ENCODE peak calls at places on chromosomes 3 and 15, in eight cellular contexts. A, J, N, W, S, R, M and L are unnamed samples.

GRCh38 chr3:182697345-182697919 is 95.9 kb upstream of the ATP11B start:
- DNase-seq in N (no peak), M (no peak), A (no peak), W (no peak), J (no peak), S (no peak), R (no peak), L (no peak)

GRCh38 chr3:65713016-65713415 is 325.7 kb downstream of the MAGI1 start:
- DNase-seq in A (peak), S (no peak), W (peak), J (no peak), M (no peak), R (no peak), N (peak), L (peak)

GRCh38 chr3:48268381-48268935 is 27.6 kb downstream of the ZNF589 start:
- DNase-seq in S (no peak), M (no peak), J (no peak), N (no peak), A (peak), R (no peak), W (no peak), L (no peak)

GRCh38 chr15:57559875-57560274 is 31.8 kb upstream of the MYZAP start:
- DNase-seq in R (peak), M (peak), S (peak), N (peak), J (peak), W (peak), A (peak), L (peak)

GRCh38 chr15:31251165-31251564 is 75.5 kb upstream of the KLF13 start:
- DNase-seq in R (no peak), S (no peak), W (no peak), A (no peak), J (no peak), M (no peak), N (no peak), L (no peak)

GRCh38 chr3:125394406-125394805 is 19.3 kb upstream of the ZNF148 start:
- DNase-seq in M (no peak), N (no peak), A (peak), S (no peak), J (no peak), W (no peak), R (no peak), L (no peak)

GRCh38 chr15:41966414-41966812 is 5.9 kb downstream of the EHD4 start:
- DNase-seq in A (no peak), W (no peak), R (no peak), N (no peak), J (no peak), M (no peak), S (no peak), L (no peak)

GRCh38 chr3:88092270-88092669 is 33.2 kb downstream of the ZNF654 start:
- DNase-seq in A (no peak), S (no peak), W (no peak), J (no peak), R (no peak), N (no peak), M (no peak), L (no peak)

GRCh38 chr3:71101014-71101413 is 482.5 kb downstream of the FOXP1 start:
- DNase-seq in M (peak), R (no peak), A (peak), N (peak), J (no peak), W (no peak), S (no peak), L (peak)

GRCh38 chr3:157126365-157126764 is 33.6 kb downstream of the CCNL1 start:
- DNase-seq in N (no peak), A (no peak), M (no peak), R (no peak), S (no peak), J (no peak), W (no peak), L (no peak)

GRCh38 chr3:72044231-72044935 is 259.4 kb upstream of the PROK2 start:
- DNase-seq in N (peak), W (no peak), M (no peak), J (no peak), R (no peak), S (no peak), A (peak), L (peak)

GRCh38 chr3:72985576-72985975 is 11.0 kb upstream of the PPP4R2 start:
- DNase-seq in N (no peak), S (no peak), M (no peak), A (no peak), J (no peak), R (no peak), W (no peak), L (no peak)

GRCh38 chr3:125104639-125105038 is 48.8 kb upstream of the HEG1 start:
- DNase-seq in S (no peak), R (no peak), J (no peak), A (peak), W (no peak), N (no peak), M (no peak), L (peak)

GRCh38 chr3:136889947-136890346 is 27.9 kb downstream of the NCK1 start:
- DNase-seq in N (no peak), R (no peak), M (no peak), A (no peak), W (no peak), J (no peak), S (no peak), L (no peak)

GRCh38 chr3:66303556-66303955 is 82.8 kb downstream of the SLC25A26 start:
- DNase-seq in S (no peak), A (no peak), W (no peak), R (no peak), J (no peak), M (no peak), N (no peak), L (no peak)

GRCh38 chr15:76390571-76390970 is 54.0 kb downstream of the ISL2 start:
- DNase-seq in S (no peak), N (no peak), J (no peak), W (no peak), A (no peak), R (no peak), M (no peak), L (no peak)

GRCh38 chr15:72534522-72534921 is 60.4 kb downstream of the ARIH1 start:
- DNase-seq in N (no peak), W (no peak), R (no peak), S (no peak), A (no peak), J (no peak), M (no peak), L (no peak)

GRCh38 chr3:60651799-60652198 is 599.5 kb downstream of the FHIT start:
- DNase-seq in R (no peak), S (no peak), A (no peak), W (no peak), N (no peak), M (no peak), J (no peak), L (no peak)

GRCh38 chr15:78321786-78322185 is 18.4 kb upstream of the CRABP1 start:
- DNase-seq in S (no peak), M (no peak), A (no peak), N (no peak), W (no peak), J (no peak), R (no peak), L (no peak)

GRCh38 chr15:69060041-69060481 is 45.6 kb downstream of the NOX5 start:
- DNase-seq in S (peak), J (peak), A (no peak), W (no peak), M (no peak), N (no peak), R (peak), L (no peak)

GRCh38 chr15:50883903-50884302 is 24.6 kb upstream of the AP4E1 start:
- DNase-seq in S (no peak), J (no peak), R (no peak), N (peak), A (peak), M (peak), W (peak), L (peak)

GRCh38 chr15:100735654-100736053 is 133.3 kb downstream of the ASB7 start:
- DNase-seq in W (no peak), N (no peak), J (no peak), R (no peak), M (no peak), A (no peak), S (no peak), L (no peak)

GRCh38 chr3:27166888-27167287 is 202.3 kb downstream of the NEK10 start:
- DNase-seq in M (no peak), W (peak), R (no peak), J (no peak), S (no peak), A (peak), N (peak), L (peak)

GRCh38 chr3:44584646-44585501 is at the start of gene ZNF660:
- DNase-seq in M (peak), W (peak), R (peak), S (peak), N (peak), A (peak), J (peak), L (peak)

GRCh38 chr15:49843725-49844124 is 222.9 kb downstream of the DTWD1 start:
- DNase-seq in M (no peak), N (no peak), W (no peak), R (no peak), A (peak), J (no peak), S (no peak), L (peak)

GRCh38 chr3:45137656-45138181 is 8.5 kb downstream of the CDCP1 start:
- DNase-seq in W (no peak), S (no peak), M (no peak), N (peak), J (no peak), R (no peak), A (peak), L (peak)

GRCh38 chr3:54240319-54240718 is 118.0 kb downstream of the CACNA2D3 start:
- DNase-seq in M (no peak), R (no peak), N (no peak), J (no peak), W (no peak), A (no peak), S (no peak), L (no peak)

GRCh38 chr3:10725067-10725466 is 91.0 kb upstream of the SLC6A11 start:
- DNase-seq in J (no peak), W (no peak), N (no peak), A (peak), M (no peak), S (no peak), R (no peak), L (no peak)

GRCh38 chr3:50269977-50270413 is 1.0 kb downstream of the SEMA3B start:
- DNase-seq in A (peak), J (peak), S (no peak), M (no peak), N (peak), W (no peak), R (no peak), L (peak)

GRCh38 chr3:110849060-110849459 is 222.6 kb upstream of the NECTIN3 start:
- DNase-seq in R (no peak), M (no peak), W (no peak), J (no peak), S (no peak), N (no peak), A (no peak), L (no peak)

GRCh38 chr3:129000742-129001100 is 383 bp upstream of the EFCC1 start:
- DNase-seq in S (no peak), A (no peak), M (peak), N (no peak), W (no peak), R (no peak), J (no peak), L (no peak)
- H3K4me3 ChIP-seq in S (peak), A (no peak), M (peak), N (no peak), W (peak), R (peak), J (peak), L (peak)

DNA sequence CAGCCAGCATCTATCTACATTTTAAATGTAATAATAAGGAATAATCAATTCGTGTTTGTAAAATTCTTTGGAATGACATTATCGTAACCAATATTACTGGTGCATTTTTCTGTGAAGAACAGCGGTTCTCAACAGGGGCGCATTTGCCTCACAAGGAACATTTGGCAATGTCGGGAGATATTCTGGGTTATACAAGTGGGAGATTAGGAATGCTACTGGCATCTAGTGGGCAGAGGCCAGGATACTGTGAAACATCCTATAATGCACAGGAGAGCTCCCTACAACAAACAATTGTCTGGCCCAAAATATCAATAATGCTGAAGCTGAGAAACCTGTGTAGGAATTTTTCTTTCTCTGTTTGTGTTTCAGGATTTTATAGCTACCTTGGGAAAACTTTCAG is 25.0 kb downstream of the ACP3 start:
- DNase-seq in W (no peak), R (no peak), J (no peak), N (no peak), M (no peak), S (no peak), A (peak), L (peak)
- TF ChIP-seq CTCF in W (peak), R (no peak), J (no peak), N (no peak), M (no peak), S (no peak), A (peak), L (no peak)

GRCh38 chr3:187794731-187795130 is 49.5 kb upstream of the BCL6 start:
- DNase-seq in S (no peak), A (no peak), M (no peak), W (no peak), R (no peak), N (no peak), J (no peak), L (no peak)
- H3K4me3 ChIP-seq in S (no peak), A (no peak), M (no peak), W (no peak), R (no peak), N (no peak), J (no peak), L (no peak)

DNA sequence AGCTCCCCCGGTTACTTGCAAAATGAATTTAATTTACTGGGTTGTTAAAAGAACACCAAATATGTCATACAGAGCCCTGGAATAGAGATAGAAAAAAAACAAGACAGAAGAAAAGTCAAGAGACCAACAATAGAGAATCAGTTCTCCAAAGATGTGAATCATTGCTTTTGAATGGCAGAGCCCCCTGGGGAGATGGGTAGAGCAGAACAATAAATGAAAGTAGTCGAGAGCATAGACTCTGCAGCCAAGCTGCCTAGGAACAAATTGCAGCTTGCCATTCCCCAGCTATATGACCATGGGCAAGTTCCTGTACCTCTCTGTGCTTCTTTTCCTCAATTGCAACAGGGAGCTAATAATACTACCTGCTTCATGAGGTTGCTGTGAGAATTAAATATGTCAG is 25.1 kb upstream of the BFSP2 start:
- DNase-seq in N (no peak), M (no peak), J (no peak), S (no peak), W (peak), R (no peak), A (no peak), L (peak)
- TF ChIP-seq CTCF in N (no peak), M (no peak), J (no peak), S (no peak), W (no peak), R (no peak), A (no peak), L (no peak)

DNA sequence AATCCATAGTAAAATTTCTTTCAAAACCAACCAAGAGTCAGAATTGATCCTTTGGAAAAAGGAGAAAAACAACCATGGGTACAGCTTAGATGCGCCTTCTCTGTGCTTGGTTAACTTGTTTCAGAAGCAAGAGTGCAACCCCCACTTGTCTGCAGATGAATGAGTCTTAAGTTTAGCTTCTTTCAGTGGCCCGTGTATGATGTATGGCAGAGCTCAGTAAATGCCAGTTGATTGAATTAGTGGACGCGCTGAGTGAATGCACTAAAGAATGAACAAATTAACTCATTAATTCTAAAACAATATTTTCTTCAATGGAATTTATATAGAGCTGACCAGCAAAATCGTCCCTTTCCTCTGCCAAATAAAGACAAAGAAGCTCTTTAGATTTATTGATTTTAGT is 67.0 kb upstream of the ARHGEF3 start:
- DNase-seq in A (no peak), W (no peak), R (no peak), J (no peak), M (no peak), S (no peak), N (no peak), L (no peak)
- H3K4me3 ChIP-seq in A (no peak), W (no peak), R (no peak), J (no peak), M (no peak), S (no peak), N (no peak), L (no peak)

DNA sequence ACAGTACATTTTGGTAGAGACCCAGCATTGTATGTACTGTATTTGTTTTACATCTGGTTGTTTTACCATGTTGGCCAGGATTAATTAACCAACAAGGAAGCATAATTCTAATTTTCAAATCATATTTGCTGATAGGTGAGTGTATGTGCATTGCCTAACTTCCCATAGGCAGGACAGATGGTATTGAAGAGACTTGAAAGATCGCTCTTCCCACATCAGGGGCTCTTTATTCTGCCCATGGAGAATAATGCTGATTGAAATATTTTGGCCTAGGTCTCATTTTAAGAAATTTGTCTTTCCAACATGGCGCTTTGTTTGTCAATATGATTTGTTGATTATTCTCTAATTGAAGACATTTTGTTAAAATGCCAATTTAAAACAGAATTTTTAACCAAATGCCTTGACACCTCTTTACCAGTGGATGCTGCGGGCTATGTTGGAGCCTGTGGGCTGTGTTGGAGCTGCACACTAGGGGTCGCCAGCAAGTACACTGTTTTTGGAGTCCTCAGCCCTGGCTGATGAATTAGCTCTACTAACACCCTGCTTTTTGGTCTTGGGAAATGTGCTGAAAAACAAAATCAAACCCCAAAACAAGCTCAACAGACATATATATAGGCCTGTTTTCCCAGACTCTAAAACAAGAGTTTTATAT is 5.3 kb downstream of the P2RY12 start:
- DNase-seq in M (peak), J (no peak), N (no peak), W (peak), A (peak), S (peak), R (no peak), L (peak)
- TF ChIP-seq CTCF in M (peak), J (no peak), N (peak), W (peak), A (peak), S (peak), R (peak), L (peak)

DNA sequence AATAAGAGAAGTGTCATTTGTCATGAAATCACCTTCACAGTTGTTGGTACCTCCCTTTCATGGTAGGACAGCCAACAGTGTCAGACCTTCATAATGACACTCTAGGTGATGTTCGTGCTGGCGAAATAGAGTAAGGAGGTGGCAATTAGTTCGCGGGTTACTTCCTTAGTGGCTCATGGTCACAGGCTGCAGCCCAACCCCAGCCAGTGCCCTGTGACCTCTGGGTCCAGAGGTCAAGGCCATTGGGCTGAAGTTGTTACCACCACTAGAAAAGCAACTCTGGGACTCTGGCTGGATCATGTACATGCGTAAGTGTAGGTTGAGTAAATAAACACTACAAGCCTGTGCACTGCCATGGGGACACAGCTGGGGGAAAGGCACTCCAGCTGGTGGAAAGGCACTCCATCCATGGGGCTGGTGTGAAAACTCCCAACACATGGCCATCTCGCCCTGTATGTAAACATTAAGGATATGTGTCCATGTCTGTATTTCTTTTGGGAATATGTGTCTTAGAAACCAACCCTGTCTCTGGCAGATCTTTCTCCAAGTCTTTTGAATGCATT is 106.8 kb downstream of the RYK start:
- DNase-seq in J (no peak), S (no peak), A (no peak), M (no peak), R (no peak), W (no peak), N (no peak), L (no peak)
- H3K4me3 ChIP-seq in J (no peak), S (no peak), A (no peak), M (no peak), R (no peak), W (no peak), N (no peak), L (no peak)

GRCh38 chr15:70439880-70440279 is 323.5 kb downstream of the UACA start:
- DNase-seq in J (no peak), W (no peak), S (no peak), R (no peak), M (no peak), A (no peak), N (no peak), L (no peak)
- TF ChIP-seq CTCF in J (no peak), W (no peak), S (no peak), R (no peak), M (no peak), A (no peak), N (no peak), L (no peak)